ENCODE peak calls at places on chromosomes 3 and 15, in six cellular contexts. Z, W, Q, C, F and D are unnamed samples.

GRCh38 chr15:42102646-42103235 is 8.4 kb upstream of the PLA2G4D start:
- DNase-seq in C (no peak), Z (no peak), F (no peak), W (no peak), Q (no peak), D (no peak)

GRCh38 chr3:178001670-178002101 is 534.5 kb upstream of the KCNMB2 start:
- DNase-seq in Q (no peak), Z (no peak), C (no peak), W (no peak), F (no peak), D (no peak)

GRCh38 chr3:133949438-133949837 is 53.8 kb upstream of the RAB6B start:
- DNase-seq in W (peak; percentile 24), Z (no peak), F (no peak), Q (no peak), C (no peak), D (no peak)

GRCh38 chr3:66304293-66304692 is 83.5 kb downstream of the SLC25A26 start:
- DNase-seq in F (no peak), Q (no peak), W (no peak), C (no peak), Z (no peak), D (no peak)

GRCh38 chr15:29102911-29103824 is 166.5 kb downstream of the NSMCE3 start:
- DNase-seq in F (no peak), W (peak; percentile 78), C (no peak), Q (no peak), Z (no peak), D (no peak)

GRCh38 chr15:96038650-96039049 is 291.9 kb upstream of the NR2F2 start:
- DNase-seq in Q (no peak), W (no peak), C (no peak), F (no peak), Z (no peak), D (no peak)

GRCh38 chr3:128242818-128243601 is 89.7 kb downstream of the EEFSEC start:
- DNase-seq in F (peak; percentile 28), Z (no peak), C (no peak), W (no peak), Q (no peak), D (no peak)

GRCh38 chr3:81419196-81419595 is 342.2 kb downstream of the GBE1 start:
- DNase-seq in W (peak; percentile 14), C (peak; percentile 1), F (no peak), Z (peak; percentile 6), Q (no peak), D (no peak)

GRCh38 chr3:112128843-112129727 is 4.0 kb downstream of the GCSAM start:
- DNase-seq in Q (no peak), W (peak; percentile 69), F (no peak), Z (peak; percentile 3), C (no peak), D (no peak)

GRCh38 chr3:148879256-148879655 is 14.2 kb downstream of the CPA3 start:
- DNase-seq in Q (no peak), C (no peak), Z (no peak), F (no peak), W (no peak), D (no peak)

GRCh38 chr15:90188914-90189748 is 12.0 kb upstream of the SEMA4B start:
- DNase-seq in Z (no peak), C (no peak), Q (no peak), F (peak; percentile 70), W (no peak), D (no peak)

GRCh38 chr15:63234479-63234878 is 42.9 kb upstream of the APH1B start:
- DNase-seq in Q (no peak), F (no peak), W (peak; percentile 38), Z (peak; percentile 72), C (no peak), D (no peak)

GRCh38 chr3:58095471-58096145 is 87.4 kb downstream of the FLNB start:
- DNase-seq in Z (no peak), Q (no peak), W (no peak), C (no peak), F (no peak), D (no peak)

GRCh38 chr3:122974764-122975162 is 52.8 kb downstream of the SEMA5B start:
- DNase-seq in F (no peak), Q (no peak), C (no peak), Z (no peak), W (no peak), D (no peak)

GRCh38 chr3:5787863-5788488 is 600.5 kb downstream of the EDEM1 start:
- DNase-seq in F (peak; percentile 10), W (no peak), C (no peak), Z (no peak), Q (no peak), D (no peak)

GRCh38 chr3:78430741-78431140 is 1337.1 kb downstream of the ROBO1 start:
- DNase-seq in C (no peak), Q (no peak), Z (no peak), W (no peak), F (no peak), D (no peak)

GRCh38 chr15:69661871-69662667 is 209.5 kb downstream of the RPLP1 start:
- DNase-seq in Q (no peak), C (no peak), W (no peak), Z (no peak), F (no peak), D (no peak)

GRCh38 chr3:30426319-30426993 is 179.9 kb upstream of the TGFBR2 start:
- DNase-seq in F (no peak), W (peak; percentile 10), C (no peak), Z (no peak), Q (no peak), D (no peak)

GRCh38 chr3:66639794-66640356 is 139.1 kb upstream of the LRIG1 start:
- DNase-seq in W (no peak), C (no peak), F (peak; percentile 50), Z (no peak), Q (no peak), D (no peak)

GRCh38 chr15:34436956-34437442 is 609 bp downstream of the GOLGA8A start:
- DNase-seq in Q (peak; percentile 67), F (no peak), C (peak; percentile 3), W (peak; percentile 63), Z (no peak), D (no peak)

GRCh38 chr3:160605315-160605714 is 39.9 kb upstream of the KPNA4 start:
- DNase-seq in F (no peak), C (no peak), Q (no peak), Z (no peak), W (no peak), D (no peak)

GRCh38 chr3:72238341-72238740 is 453.4 kb upstream of the PROK2 start:
- DNase-seq in F (no peak), C (no peak), Z (no peak), W (no peak), Q (no peak), D (no peak)

GRCh38 chr15:36449662-36450145 is 129.7 kb upstream of the CDIN1 start:
- DNase-seq in W (no peak), Z (no peak), C (no peak), F (no peak), Q (peak; percentile 15), D (no peak)

GRCh38 chr3:148970311-148970710 is 21.0 kb upstream of the GYG1 start:
- DNase-seq in Q (no peak), F (no peak), C (no peak), Z (no peak), W (no peak), D (no peak)

GRCh38 chr3:133379926-133380325 is 19.9 kb upstream of the BFSP2 start:
- DNase-seq in Q (no peak), W (no peak), F (no peak), Z (no peak), C (no peak), D (no peak)

GRCh38 chr3:170858599-170858998 is 11.4 kb downstream of the RPL22L1 start:
- DNase-seq in C (no peak), W (no peak), Z (no peak), Q (no peak), F (no peak), D (no peak)

GRCh38 chr3:128496602-128497304 is 3.8 kb upstream of the GATA2 start:
- DNase-seq in F (no peak), Z (no peak), W (peak; percentile 63), Q (no peak), C (no peak), D (no peak)

GRCh38 chr3:40086890-40087884 is 222.3 kb upstream of the EIF1B start:
- DNase-seq in C (peak; percentile 92), W (no peak), Q (no peak), Z (peak; percentile 68), F (no peak), D (no peak)

DNA sequence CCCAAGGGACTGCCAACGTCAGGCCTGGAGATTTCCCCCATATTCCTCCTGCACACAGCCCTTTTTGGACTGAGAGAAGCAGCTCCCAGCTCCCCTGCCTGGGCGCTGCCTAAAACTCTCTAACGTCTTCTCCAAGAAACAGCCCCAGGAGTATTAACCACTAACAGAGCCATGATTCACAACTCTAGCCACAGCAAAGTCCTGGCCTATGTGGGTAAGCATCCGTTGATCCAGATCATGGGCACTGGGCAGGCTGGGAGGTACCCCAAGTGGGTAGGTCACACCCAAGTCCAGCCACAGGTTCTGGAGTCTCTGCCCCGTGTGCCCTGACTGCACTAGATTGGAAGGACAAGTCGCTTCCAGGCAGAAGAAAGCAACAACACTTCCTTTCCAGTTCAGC is 31.9 kb downstream of the NBEAL2 start:
- DNase-seq in Z (no peak), W (no peak), Q (no peak), F (no peak), C (no peak), D (no peak)
- TF ChIP-seq REST in Z (no peak), W (no peak), Q (no peak), F (no peak), C (no peak), D (no peak)

GRCh38 chr3:16048435-16049318 is 125.8 kb upstream of the GALNT15 start:
- DNase-seq in W (peak; percentile 82), F (peak; percentile 20), Q (peak; percentile 70), Z (peak; percentile 85), C (peak; percentile 72), D (no peak)
- H3K27ac ChIP-seq in W (no peak overlapping the region), F (no peak overlapping the region), Q (no peak overlapping the region), Z (peak overlapping the region; percentile 62), C (no peak overlapping the region), D (peak overlapping the region; percentile 66)

GRCh38 chr15:32657198-32657886 is 15.8 kb downstream of the SCG5 start:
- DNase-seq in W (no peak), Q (no peak), C (no peak), F (no peak), Z (no peak), D (no peak)
- TF ChIP-seq CTCF in W (no peak), Q (peak; percentile 25), C (no peak), F (no peak), Z (peak; percentile 11), D (peak; percentile 31)

GRCh38 chr15:60000824-60001641 is 3.1 kb upstream of the FOXB1 start:
- DNase-seq in W (peak; percentile 31), F (no peak), Z (no peak), Q (no peak), C (no peak), D (no peak)
- TF ChIP-seq REST in W (no peak), F (no peak), Z (no peak), Q (no peak), C (no peak), D (no peak)